ENCODE peak calls at places on chromosomes 12 and 14, in four cellular contexts. T, L, V and Y are unnamed samples.

GRCh38 chr12:100484178-100484886 is 10.7 kb downstream of the NR1H4 start:
- DNase-seq in T (no peak), L (peak; percentile 47), V (no peak), Y (no peak)

GRCh38 chr12:93624595-93625294 is 52.3 kb downstream of the SOCS2 start:
- DNase-seq in T (no peak), L (peak; percentile 52), V (peak; percentile 63), Y (peak; percentile 68)

GRCh38 chr14:41144370-41144769 is 462.3 kb upstream of the LRFN5 start:
- DNase-seq in T (no peak), L (no peak), V (no peak), Y (no peak)

GRCh38 chr14:67582061-67582460 is 18.0 kb downstream of the PIGH start:
- DNase-seq in T (no peak), L (no peak), V (no peak), Y (no peak)

GRCh38 chr12:109461049-109461845 is 15.9 kb downstream of the KCTD10 start:
- DNase-seq in T (no peak), L (peak; percentile 50), V (no peak), Y (peak; percentile 52)

GRCh38 chr12:110733089-110733715 is 9.5 kb downstream of the PPP1CC start:
- DNase-seq in T (no peak), L (no peak), V (no peak), Y (no peak)

GRCh38 chr14:65866906-65867305 is 454.4 kb downstream of the FUT8 start:
- DNase-seq in T (no peak), L (no peak), V (no peak), Y (no peak)

GRCh38 chr12:60172266-60172665 is 576.4 kb downstream of the SLC16A7 start:
- DNase-seq in T (no peak), L (no peak), V (no peak), Y (no peak)

GRCh38 chr14:71358209-71358931 is 451.1 kb downstream of the PCNX1 start:
- DNase-seq in T (no peak), L (no peak), V (peak; percentile 56), Y (no peak)

GRCh38 chr14:62126885-62127478 is 364.8 kb downstream of the SNAPC1 start:
- DNase-seq in T (peak; percentile 28), L (peak; percentile 27), V (no peak), Y (peak; percentile 34)

GRCh38 chr14:100252684-100253083 is 13.7 kb downstream of the YY1 start:
- DNase-seq in T (no peak), L (no peak), V (no peak), Y (no peak)

GRCh38 chr14:105124837-105125222 is 43.7 kb downstream of the JAG2 start:
- DNase-seq in T (no peak), L (no peak), V (no peak), Y (no peak)

GRCh38 chr12:93135286-93136239 is 206.5 kb upstream of the EEA1 start:
- DNase-seq in T (no peak), L (peak; percentile 91), V (no peak), Y (no peak)

GRCh38 chr14:76782885-76783566 is 21.8 kb downstream of the VASH1 start:
- DNase-seq in T (no peak), L (no peak), V (no peak), Y (no peak)

GRCh38 chr12:130965214-130965613 is 11.5 kb downstream of the ADGRD1 start:
- DNase-seq in T (no peak), L (no peak), V (no peak), Y (no peak)

DNA sequence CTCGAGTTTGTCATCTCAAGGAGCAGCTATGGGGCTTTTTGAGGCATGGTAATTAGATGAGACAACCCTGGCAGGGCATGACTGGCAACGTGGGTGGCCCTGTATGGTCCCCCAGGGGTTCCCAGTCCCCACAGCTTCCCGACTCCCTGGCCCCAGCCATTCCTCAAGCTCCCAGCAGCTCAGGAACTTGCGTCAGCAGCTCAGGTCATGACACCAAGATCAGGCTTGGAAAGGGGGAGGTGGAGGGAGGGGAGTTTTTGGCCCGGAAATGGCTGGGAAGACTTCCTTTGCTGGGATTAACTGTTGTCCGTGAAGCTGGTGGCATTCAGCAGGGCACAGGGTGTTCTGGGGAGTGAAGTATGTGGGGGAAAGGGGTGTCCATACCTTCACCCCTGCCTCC is 10.4 kb upstream of the NRIP2 start:
- DNase-seq in T (no peak), L (no peak), V (no peak), Y (no peak)
- TF ChIP-seq FOXM1 in T (no peak), L (no peak), V (no peak), Y (no peak)

DNA sequence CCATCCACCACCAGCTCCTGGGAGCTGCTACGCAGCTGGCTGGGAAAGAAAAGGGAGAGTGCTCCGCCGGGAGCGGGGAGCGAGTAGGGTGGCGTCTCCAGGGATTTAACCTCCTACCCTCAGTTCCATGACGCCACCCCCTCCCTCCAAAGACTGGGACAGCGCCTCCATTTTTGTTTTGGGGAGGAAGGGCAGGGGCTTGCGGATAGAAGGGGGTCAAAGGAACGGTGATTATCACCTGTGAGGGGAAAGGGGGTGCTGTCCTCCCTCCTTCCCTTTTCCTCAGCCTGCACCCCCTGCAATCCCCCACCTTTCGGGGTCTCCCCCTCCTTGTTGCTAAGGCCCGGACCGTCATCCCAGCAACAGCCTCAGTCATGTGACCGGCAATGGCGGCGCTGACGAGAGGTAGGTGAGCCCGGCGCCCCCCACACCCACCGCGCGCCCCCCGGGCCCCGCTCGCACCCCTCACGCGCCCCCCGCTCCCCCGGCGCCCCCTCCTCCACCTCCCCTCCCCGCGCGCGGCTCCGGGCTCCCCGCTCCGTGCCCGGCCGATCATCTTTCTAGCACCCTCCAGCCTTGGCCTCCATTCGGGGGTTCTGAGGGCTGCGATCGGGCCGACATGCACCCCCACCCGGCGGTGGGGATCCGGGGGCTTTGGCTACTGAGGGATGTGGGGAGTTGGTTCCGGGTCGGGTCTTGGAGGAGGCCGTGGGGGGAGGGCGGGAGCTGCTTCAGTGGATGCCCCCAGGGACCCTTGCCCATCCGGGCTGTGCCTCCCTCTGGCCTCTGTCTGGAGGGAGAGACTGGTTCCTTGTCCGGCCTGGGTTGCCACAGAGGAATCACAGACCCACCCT is at the start of gene DTX3:
- DNase-seq in T (peak; percentile 84), L (no peak), V (no peak), Y (no peak)
- TF ChIP-seq NFIC in T (no peak), L (no peak), V (no peak), Y (no peak)

GRCh38 chr14:84785997-84786396 is 743.9 kb upstream of the FLRT2 start:
- DNase-seq in T (no peak), L (no peak), V (no peak), Y (no peak)
- TF ChIP-seq FOXM1 in T (no peak), L (no peak), V (no peak), Y (no peak)

GRCh38 chr14:35877276-35877675 is 51.1 kb downstream of the BRMS1L start:
- DNase-seq in T (no peak), L (peak; percentile 73), V (no peak), Y (no peak)
- TF ChIP-seq NFIC in T (no peak), L (no peak), V (no peak), Y (no peak)

GRCh38 chr14:73273799-73274198 is 36.5 kb downstream of the PAPLN start:
- DNase-seq in T (no peak), L (no peak), V (no peak), Y (no peak)

GRCh38 chr14:73276836-73277235 is 39.5 kb downstream of the PAPLN start:
- DNase-seq in T (no peak), L (no peak), V (no peak), Y (no peak)

GRCh38 chr14:73269729-73270651 is 32.7 kb downstream of the PAPLN start:
- DNase-seq in T (peak; percentile 34), L (no peak), V (no peak), Y (no peak)

GRCh38 chr14:73267474-73267873 is 30.2 kb downstream of the PAPLN start:
- DNase-seq in T (no peak), L (no peak), V (no peak), Y (peak; percentile 3)

DNA sequence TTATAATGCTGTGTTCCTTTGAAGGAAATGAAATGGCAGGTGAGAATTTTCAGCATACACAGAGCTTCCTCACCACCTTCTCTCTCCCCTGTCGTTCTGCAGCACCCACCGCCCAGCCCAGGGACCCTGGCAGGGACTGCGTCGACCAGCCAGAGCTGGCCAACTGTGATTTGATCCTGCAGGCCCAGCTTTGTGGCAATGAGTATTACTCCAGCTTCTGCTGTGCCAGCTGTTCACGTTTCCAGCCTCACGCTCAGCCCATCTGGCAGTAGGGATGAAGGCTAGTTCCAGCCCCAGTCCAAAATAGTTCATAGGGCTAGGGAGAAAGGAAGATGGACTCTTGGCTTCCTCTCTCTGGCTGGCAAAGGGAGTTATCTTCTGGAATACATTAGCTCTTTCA is 35.1 kb downstream of the PAPLN start:
- DNase-seq in T (no peak), L (no peak), V (no peak), Y (no peak)
- TF ChIP-seq FOXM1 in T (no peak), L (no peak), V (no peak), Y (no peak)